ENCODE peak calls at places on chromosomes 2 and 18, in nine cellular contexts. Z, V, U, T, M, L, P, N and E are unnamed samples.

GRCh38 chr18:9380571-9381390 is 46.2 kb downstream of the TWSG1 start:
- DNase-seq in T (peak; percentile 19), M (no peak), Z (no peak), L (no peak), N (no peak), V (no peak), P (no peak), U (no peak), E (peak; percentile 32)

GRCh38 chr2:2542316-2542715 is 211.2 kb upstream of the MYT1L start:
- DNase-seq in V (no peak), M (no peak), U (no peak), Z (no peak), N (no peak), T (no peak), L (no peak), P (no peak), E (no peak)

GRCh38 chr2:2824588-2824987 is 493.5 kb upstream of the MYT1L start:
- DNase-seq in N (no peak), P (no peak), U (no peak), T (no peak), V (no peak), M (no peak), Z (no peak), L (no peak), E (no peak)

GRCh38 chr18:63882333-63883141 is 5.0 kb upstream of the SERPINB2 start:
- DNase-seq in V (no peak), L (peak; percentile 94), U (no peak), N (no peak), M (no peak), Z (no peak), P (peak; percentile 95), T (peak; percentile 92), E (peak; percentile 91)

GRCh38 chr2:18849841-18850578 is 260.6 kb upstream of the NT5C1B start:
- DNase-seq in M (no peak), L (no peak), Z (no peak), U (no peak), N (no peak), T (no peak), V (no peak), P (no peak), E (no peak)

GRCh38 chr2:177332041-177332991 is 60.3 kb upstream of the AGPS start:
- DNase-seq in M (peak; percentile 58), P (peak; percentile 74), T (peak; percentile 81), U (peak; percentile 57), N (no peak), V (peak; percentile 31), L (peak; percentile 73), Z (no peak), E (peak; percentile 90)

GRCh38 chr2:234446404-234447076 is 50.3 kb downstream of the ARL4C start:
- DNase-seq in T (no peak), U (no peak), V (peak; percentile 64), M (no peak), N (peak; percentile 69), Z (peak; percentile 61), L (no peak), P (no peak), E (no peak)

GRCh38 chr2:196618661-196619060 is 20.9 kb upstream of the CCDC150 start:
- DNase-seq in P (no peak), L (no peak), M (no peak), U (no peak), N (no peak), T (no peak), Z (no peak), V (no peak), E (no peak)

GRCh38 chr2:85772019-85772745 is 18.4 kb downstream of the ATOH8 start:
- DNase-seq in P (peak; percentile 100), Z (peak; percentile 85), U (peak; percentile 52), N (no peak), L (peak; percentile 100), T (peak; percentile 100), M (peak; percentile 88), V (no peak), E (peak; percentile 100)

GRCh38 chr2:52347292-52347691 is 1315.4 kb upstream of the NRXN1 start:
- DNase-seq in T (no peak), P (no peak), V (no peak), M (no peak), L (no peak), N (no peak), U (no peak), Z (no peak), E (no peak)